ENCODE peak calls at places on chromosomes 6 and 20, in nine cellular contexts. U is IMR-90, O is uterus, A is testis, G is NB4, L is heart left ventricle, F is GM12878, W is Peyer's patch, D is transverse colon. C is an unnamed sample.

GRCh38 chr6:135488023-135488422 is 9.5 kb downstream of the AHI1 start:
- DNase-seq in U (peak; percentile 74), O (no peak), A (no peak), G (no peak), L (no peak), F (no peak), W (no peak), D (no peak), C (no peak)

GRCh38 chr20:23327617-23328333 is 22.8 kb upstream of the NXT1 start:
- DNase-seq in U (no peak), O (no peak), A (no peak), G (no peak), L (no peak), F (no peak), W (no peak), D (no peak), C (no peak)

GRCh38 chr6:160015778-160016684 is 47.1 kb downstream of the IGF2R start:
- DNase-seq in U (no peak), O (no peak), A (no peak), G (no peak), L (no peak), F (no peak), W (peak; percentile 60), D (no peak), C (no peak)

GRCh38 chr6:51976374-51976773 is 111.0 kb downstream of the PKHD1 start:
- DNase-seq in U (no peak), O (no peak), A (no peak), G (no peak), L (no peak), F (no peak), W (no peak), D (no peak), C (no peak)

GRCh38 chr20:19934792-19935491 is 82.2 kb upstream of the NAA20 start:
- DNase-seq in U (no peak), O (peak; percentile 64), A (peak; percentile 41), G (peak; percentile 43), L (no peak), F (no peak), W (peak; percentile 77), D (peak; percentile 75), C (peak; percentile 83)

GRCh38 chr6:104601756-104602155 is 258.0 kb downstream of the HACE1 start:
- DNase-seq in U (no peak), O (no peak), A (no peak), G (no peak), L (no peak), F (no peak), W (no peak), D (no peak), C (no peak)

GRCh38 chr6:130788954-130789353 is 38.3 kb upstream of the SMLR1 start:
- DNase-seq in U (no peak), O (no peak), A (no peak), G (peak; percentile 6), L (no peak), F (no peak), W (no peak), D (no peak), C (no peak)

GRCh38 chr6:170208171-170208601 is 82.7 kb downstream of the DLL1 start:
- DNase-seq in U (no peak), O (no peak), A (no peak), G (no peak), L (peak; percentile 45), F (no peak), W (no peak), D (no peak), C (peak; percentile 69)

GRCh38 chr6:22886881-22887581 is 317.7 kb downstream of the HDGFL1 start:
- DNase-seq in U (peak; percentile 54), O (no peak), A (no peak), G (no peak), L (no peak), F (peak; percentile 30), W (no peak), D (no peak), C (no peak)

GRCh38 chr6:168546730-168547129 is 105.7 kb downstream of the SMOC2 start:
- DNase-seq in U (no peak), O (no peak), A (no peak), G (no peak), L (no peak), F (no peak), W (no peak), D (no peak), C (no peak)

GRCh38 chr20:57560554-57561355 is at the start of gene PCK1:
- DNase-seq in U (peak; percentile 1), O (peak; percentile 65), A (peak; percentile 82), G (no peak), L (peak; percentile 70), F (no peak), W (peak; percentile 94), D (peak; percentile 96), C (no peak)

GRCh38 chr6:89254569-89254968 is 37.4 kb upstream of the GABRR1 start:
- DNase-seq in U (no peak), O (no peak), A (no peak), G (peak; percentile 30), L (no peak), F (no peak), W (no peak), D (no peak), C (no peak)

GRCh38 chr20:44521484-44522481 is at the start of gene SERINC3:
- DNase-seq in U (peak; percentile 96), O (peak; percentile 96), A (peak; percentile 98), G (peak; percentile 96), L (peak; percentile 96), F (peak; percentile 78), W (peak; percentile 99), D (peak; percentile 98), C (peak; percentile 98)

GRCh38 chr6:137631323-137631722 is 137.1 kb upstream of the OLIG3 start:
- DNase-seq in U (no peak), O (no peak), A (no peak), G (no peak), L (no peak), F (no peak), W (no peak), D (no peak), C (no peak)
- TF ChIP-seq POLR2A in U (no peak), O (no peak), A (no peak), G (no peak), L (no peak), F (no peak), W (no peak), D (no peak), C (no peak)

GRCh38 chr6:151325075-151326050 is 66.0 kb downstream of the ZBTB2 start:
- DNase-seq in U (peak; percentile 73), O (peak; percentile 70), A (peak; percentile 87), G (no peak), L (peak; percentile 74), F (no peak), W (peak; percentile 71), D (peak; percentile 45), C (peak; percentile 80)
- TF ChIP-seq POLR2A in U (peak; percentile 82), O (no peak), A (no peak), G (no peak), L (no peak), F (no peak), W (no peak), D (no peak), C (no peak)

DNA sequence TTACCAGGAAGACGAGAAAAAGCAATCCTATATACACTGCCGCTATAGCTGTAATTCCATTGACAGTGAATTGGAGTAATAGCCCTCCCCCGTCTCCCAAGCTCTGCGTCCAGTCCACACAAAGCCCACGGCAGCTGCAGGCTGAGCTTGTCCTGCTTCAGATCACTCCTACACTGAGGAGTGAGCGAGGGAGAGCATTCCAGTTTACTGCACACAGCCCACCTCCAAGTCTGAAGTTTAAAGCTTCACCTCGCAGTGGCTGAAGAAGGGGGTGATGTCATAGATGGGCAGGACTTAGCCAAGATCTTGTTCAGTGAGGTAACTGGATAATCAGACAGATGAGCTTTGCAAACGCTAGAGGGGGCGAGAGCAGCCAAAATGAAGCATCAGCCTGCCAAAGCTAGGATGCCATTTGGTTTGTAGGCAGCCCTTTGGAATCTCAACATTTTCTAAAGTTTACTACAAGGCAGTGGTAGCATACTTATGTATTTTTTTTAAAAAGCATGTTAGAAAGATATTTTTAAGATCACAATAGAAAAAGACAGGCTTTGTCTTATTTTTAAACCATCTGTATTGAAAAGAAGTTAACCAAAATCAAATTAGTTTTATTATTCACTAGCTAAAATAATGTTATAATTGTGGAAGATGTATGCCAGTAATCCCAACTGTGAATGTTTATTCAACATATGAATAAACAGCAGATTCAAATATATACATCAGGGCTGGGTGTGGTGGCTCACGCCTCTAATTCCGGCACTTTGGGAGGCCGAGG is at the start of gene FLRT3:
- DNase-seq in U (peak; percentile 96), O (peak; percentile 86), A (peak; percentile 95), G (peak; percentile 77), L (no peak), F (peak; percentile 70), W (peak; percentile 87), D (peak; percentile 79), C (peak; percentile 64)
- TF ChIP-seq POLR2A in U (peak; percentile 66), O (peak; percentile 60), A (peak; percentile 52), G (no peak), L (no peak), F (no peak), W (peak; percentile 96), D (peak; percentile 73), C (no peak)

GRCh38 chr6:149316108-149316727 is 1.3 kb upstream of the TAB2 start:
- DNase-seq in U (no peak), O (no peak), A (no peak), G (no peak), L (no peak), F (no peak), W (no peak), D (no peak), C (no peak)

GRCh38 chr6:149318581-149319286 is 1.2 kb downstream of the TAB2 start:
- DNase-seq in U (no peak), O (no peak), A (peak; percentile 25), G (peak; percentile 48), L (no peak), F (no peak), W (peak; percentile 55), D (peak; percentile 24), C (no peak)

GRCh38 chr6:149319413-149319812 is 1.9 kb downstream of the TAB2 start:
- DNase-seq in U (no peak), O (no peak), A (no peak), G (no peak), L (no peak), F (no peak), W (no peak), D (no peak), C (no peak)

GRCh38 chr6:149317656-149318571 is at the start of gene TAB2:
- DNase-seq in U (no peak), O (peak; percentile 46), A (peak; percentile 71), G (peak; percentile 72), L (peak; percentile 68), F (no peak), W (peak; percentile 67), D (peak; percentile 44), C (peak; percentile 82)

DNA sequence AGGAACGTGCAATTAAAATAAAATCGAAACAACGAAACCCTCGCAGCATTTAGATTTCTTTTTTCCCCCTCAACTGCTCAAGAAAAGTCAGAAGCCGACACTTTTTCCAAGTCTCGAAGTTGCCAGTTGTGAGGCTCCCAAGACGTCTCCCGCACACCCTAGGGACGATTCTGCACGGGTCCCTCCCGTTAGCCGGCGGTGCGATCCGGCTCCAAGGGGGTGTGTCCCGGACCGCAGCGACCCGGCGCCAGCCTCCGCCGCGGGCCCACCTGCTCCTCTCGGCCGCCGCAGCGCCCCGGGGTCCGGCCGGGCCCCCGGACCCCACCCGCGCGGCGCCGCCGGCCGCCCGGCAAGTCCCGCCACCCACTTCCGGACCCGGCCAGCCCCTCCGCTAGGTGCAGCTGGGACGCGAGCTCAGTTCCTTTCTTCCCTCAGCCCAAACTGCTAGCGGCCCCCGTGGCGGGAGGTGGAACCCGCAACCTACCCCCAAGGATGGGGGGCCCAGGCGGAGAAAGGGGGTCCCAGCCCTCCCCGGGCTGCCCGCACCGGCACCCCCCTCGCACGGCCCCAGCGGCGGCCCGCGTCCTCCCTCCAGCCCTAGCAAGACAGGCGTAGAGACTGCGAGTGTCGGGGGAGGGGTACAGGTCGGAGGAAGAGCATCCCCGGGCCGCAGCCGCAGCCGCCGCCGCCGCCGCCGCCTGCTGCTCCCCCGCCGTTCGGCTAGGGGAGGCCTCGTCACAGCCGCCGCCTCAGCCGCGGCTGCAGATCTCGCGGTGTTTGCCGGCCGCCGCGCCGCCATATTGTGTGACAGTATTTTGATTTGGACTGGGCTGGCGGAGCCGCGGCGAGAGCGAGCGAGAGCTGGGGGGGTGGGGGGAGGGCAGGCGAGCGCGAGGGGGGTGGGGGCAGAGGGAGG is 514 bp upstream of the TAB2 start:
- DNase-seq in U (peak; percentile 89), O (peak; percentile 88), A (peak; percentile 91), G (peak; percentile 97), L (peak; percentile 95), F (peak; percentile 57), W (peak; percentile 94), D (peak; percentile 90), C (peak; percentile 92)
- TF ChIP-seq POLR2A in U (peak; percentile 63), O (peak; percentile 82), A (no peak), G (peak; percentile 19), L (peak; percentile 72), F (peak; percentile 86), W (peak; percentile 73), D (peak; percentile 83), C (peak; percentile 69)